ENCODE peak calls at places on chromosomes 4 and X, in seven cellular contexts. O, B, C, Q, S, Y and X are unnamed samples.

GRCh38 chrX:65532016-65532415 is 2.6 kb downstream of the LAS1L start:
- DNase-seq in O (no peak), B (no peak), C (peak; percentile 5), Q (no peak), S (no peak), Y (no peak), X (no peak)

GRCh38 chrX:144637731-144638130 is 609.6 kb upstream of the SPANXN1 start:
- DNase-seq in O (no peak), B (no peak), C (peak; percentile 28), Q (no peak), S (no peak), Y (no peak), X (no peak)

GRCh38 chr4:105179539-105180401 is 33.1 kb downstream of the TET2 start:
- DNase-seq in O (no peak), B (no peak), C (peak; percentile 27), Q (no peak), S (no peak), Y (no peak), X (no peak)

GRCh38 chrX:53280703-53281320 is 572 bp downstream of the IQSEC2 start:
- DNase-seq in O (no peak), B (no peak), C (peak; percentile 44), Q (no peak), S (peak; percentile 52), Y (peak; percentile 48), X (peak; percentile 39)

GRCh38 chr4:15586046-15586445 is 69.1 kb downstream of the FBXL5 start:
- DNase-seq in O (no peak), B (no peak), C (peak; percentile 46), Q (no peak), S (peak; percentile 75), Y (no peak), X (peak; percentile 39)

GRCh38 chrX:96563663-96564062 is 121.0 kb upstream of the DIAPH2 start:
- DNase-seq in O (no peak), B (no peak), C (peak; percentile 75), Q (no peak), S (peak; percentile 70), Y (peak; percentile 78), X (peak; percentile 77)

GRCh38 chr4:150119492-150119891 is 41.2 kb downstream of the DCLK2 start:
- DNase-seq in O (no peak), B (no peak), C (peak; percentile 45), Q (peak; percentile 14), S (peak; percentile 22), Y (peak; percentile 59), X (peak; percentile 47)

GRCh38 chrX:28979876-28980275 is 392.6 kb downstream of the IL1RAPL1 start:
- DNase-seq in O (no peak), B (no peak), C (no peak), Q (no peak), S (no peak), Y (no peak), X (no peak)

GRCh38 chrX:50889582-50889981 is 21.0 kb upstream of the BMP15 start:
- DNase-seq in O (no peak), B (peak; percentile 50), C (no peak), Q (no peak), S (no peak), Y (no peak), X (no peak)

GRCh38 chr4:37549003-37549402 is 137.2 kb downstream of the RELL1 start:
- DNase-seq in O (no peak), B (no peak), C (peak; percentile 78), Q (no peak), S (peak; percentile 33), Y (peak; percentile 88), X (peak; percentile 39)

GRCh38 chrX:13338985-13339384 is 19.1 kb upstream of the ATXN3L start:
- DNase-seq in O (no peak), B (no peak), C (no peak), Q (no peak), S (no peak), Y (peak; percentile 13), X (no peak)
- TF ChIP-seq CTCF in O (no peak), B (no peak), C (no peak), Q (no peak), S (no peak), Y (no peak), X (no peak)

GRCh38 chr4:95017690-95018089 is 259.9 kb downstream of the BMPR1B start:
- DNase-seq in O (no peak), B (no peak), C (no peak), Q (no peak), S (no peak), Y (no peak), X (no peak)

GRCh38 chr4:95023110-95023509 is 265.4 kb downstream of the BMPR1B start:
- DNase-seq in O (no peak), B (no peak), C (peak; percentile 11), Q (no peak), S (no peak), Y (peak; percentile 7), X (no peak)

GRCh38 chr4:95021099-95021498 is 263.3 kb downstream of the BMPR1B start:
- DNase-seq in O (no peak), B (no peak), C (no peak), Q (no peak), S (no peak), Y (no peak), X (no peak)

GRCh38 chr4:95020521-95020920 is 262.8 kb downstream of the BMPR1B start:
- DNase-seq in O (no peak), B (no peak), C (no peak), Q (no peak), S (no peak), Y (no peak), X (no peak)

GRCh38 chr4:95018845-95019244 is 261.1 kb downstream of the BMPR1B start:
- DNase-seq in O (no peak), B (no peak), C (no peak), Q (no peak), S (no peak), Y (no peak), X (no peak)
- TF ChIP-seq CTCF in O (no peak), B (no peak), C (no peak), Q (no peak), S (no peak), Y (no peak), X (no peak)

DNA sequence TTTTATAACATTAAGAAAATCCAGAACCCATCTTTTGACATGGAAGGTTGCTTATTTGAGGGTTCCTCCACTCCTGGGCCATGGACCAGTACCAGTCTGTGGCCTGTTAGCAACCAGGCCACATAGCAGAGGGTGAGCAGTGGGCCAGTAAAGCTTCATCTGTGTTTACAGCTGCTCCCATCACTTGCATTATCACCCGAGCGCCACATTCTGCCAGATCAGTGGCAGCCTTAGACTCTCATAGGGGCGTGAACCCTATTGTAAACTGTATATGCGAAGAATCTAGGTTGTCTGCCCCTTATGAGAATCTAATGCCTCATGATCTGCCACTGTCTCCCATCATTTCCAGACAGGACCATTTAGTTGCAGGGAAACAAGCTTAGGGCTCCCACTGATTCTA is 58.6 kb downstream of the NDST4 start:
- DNase-seq in O (no peak), B (peak; percentile 44), C (peak; percentile 3), Q (no peak), S (no peak), Y (no peak), X (no peak)
- TF ChIP-seq CTCF in O (no peak), B (no peak), C (peak; percentile 2), Q (no peak), S (no peak), Y (no peak), X (no peak)

DNA sequence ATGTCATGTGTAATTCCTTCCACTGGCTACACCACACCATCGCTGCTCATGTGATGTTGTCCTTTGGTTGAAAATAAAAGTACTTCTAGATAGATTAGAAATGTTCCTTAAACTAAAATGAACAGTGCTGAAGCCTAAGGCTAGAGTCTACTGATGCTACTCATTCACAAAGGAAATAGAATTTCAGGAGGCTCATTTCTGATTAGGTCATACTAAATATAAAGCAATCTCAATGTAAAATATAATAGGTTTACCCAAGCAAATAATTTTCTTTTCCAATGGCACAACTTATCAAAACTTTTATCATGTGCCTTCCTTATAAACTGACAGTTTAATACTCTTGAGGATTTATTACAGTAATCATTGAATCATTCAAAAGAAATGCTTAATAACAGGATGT is 130.9 kb upstream of the DKK2 start:
- DNase-seq in O (no peak), B (no peak), C (no peak), Q (no peak), S (no peak), Y (no peak), X (no peak)
- TF ChIP-seq CTCF in O (no peak), B (no peak), C (no peak), Q (no peak), S (no peak), Y (no peak), X (peak; percentile 29)

GRCh38 chr4:94256833-94257232 is 49.2 kb downstream of the SMARCAD1 start:
- DNase-seq in O (no peak), B (no peak), C (peak; percentile 8), Q (no peak), S (no peak), Y (no peak), X (no peak)
- TF ChIP-seq CTCF in O (peak; percentile 47), B (no peak), C (peak; percentile 21), Q (peak; percentile 18), S (no peak), Y (no peak), X (peak; percentile 30)

DNA sequence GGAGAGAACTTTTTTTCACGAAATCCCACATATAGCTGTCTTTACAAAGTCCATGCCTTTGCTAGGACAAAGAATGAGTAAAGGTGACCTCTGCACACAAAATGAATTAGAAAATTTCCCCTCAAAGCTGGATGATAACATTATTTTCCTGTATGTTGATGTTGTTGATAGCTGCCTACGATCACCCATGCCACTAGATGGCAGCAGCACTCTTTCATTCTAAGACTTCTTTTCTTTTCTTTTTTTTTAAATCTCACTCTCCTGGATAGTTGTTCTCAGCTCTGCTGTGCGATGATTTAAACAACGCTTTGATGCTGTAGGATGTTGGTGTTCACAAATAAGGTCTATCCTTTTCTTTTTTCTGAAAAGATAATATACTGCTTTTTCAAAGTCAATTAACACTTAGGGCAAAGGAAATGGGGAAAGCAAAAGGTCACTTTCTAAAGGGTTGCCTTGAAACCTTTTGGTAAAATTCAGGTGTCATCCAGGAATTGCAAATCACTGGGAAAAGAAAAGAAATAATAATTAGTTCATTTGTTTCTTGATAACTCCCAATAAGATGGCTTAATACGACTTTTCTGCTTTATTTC is 266.8 kb downstream of the C4orf33 start:
- DNase-seq in O (peak; percentile 57), B (peak; percentile 54), C (peak; percentile 80), Q (peak; percentile 61), S (peak; percentile 74), Y (peak; percentile 80), X (peak; percentile 67)
- TF ChIP-seq CTCF in O (peak; percentile 88), B (peak; percentile 72), C (peak; percentile 90), Q (peak; percentile 70), S (peak; percentile 88), Y (peak; percentile 85), X (peak; percentile 93)